ENCODE peak calls at places on chromosomes 3 and 15, in nine cellular contexts. Z is heart left ventricle, M is endothelial cell of umbilical vein, O is H54, L is HCT116, N is A549, J is prostate gland, S is esophagus squamous epithelium, P is ovary. X is an unnamed sample.

GRCh38 chr3:58214484-58215316 is 3.9 kb upstream of the DNASE1L3 start:
- DNase-seq in N (no peak), S (no peak), Z (no peak), M (no peak), L (no peak), O (no peak), J (no peak), P (no peak), X (no peak)

GRCh38 chr3:106589306-106589942 is 720.6 kb upstream of the CBLB start:
- DNase-seq in S (no peak), P (no peak), L (no peak), N (no peak), O (no peak), Z (no peak), M (no peak), J (peak; percentile 63), X (no peak)

GRCh38 chr3:132785292-132785691 is 63.1 kb upstream of the NPHP3 start:
- DNase-seq in N (no peak), S (no peak), M (peak; percentile 57), O (no peak), Z (no peak), J (no peak), L (no peak), P (no peak), X (no peak)

GRCh38 chr15:98231696-98232440 is 271.4 kb downstream of the ARRDC4 start:
- DNase-seq in S (no peak), L (no peak), Z (no peak), N (no peak), O (no peak), J (no peak), M (no peak), P (no peak), X (no peak)

GRCh38 chr3:59418836-59419235 is 369.0 kb upstream of the CFAP20DC start:
- DNase-seq in S (no peak), P (no peak), M (no peak), O (no peak), N (no peak), Z (no peak), J (no peak), L (no peak), X (no peak)

GRCh38 chr3:184259396-184259877 is 1.9 kb downstream of the CAMK2N2 start:
- DNase-seq in Z (no peak), N (no peak), M (no peak), L (no peak), S (no peak), O (no peak), P (no peak), J (no peak), X (no peak)

GRCh38 chr15:95825672-95826387 is 504.7 kb upstream of the NR2F2 start:
- DNase-seq in N (no peak), O (no peak), J (no peak), S (no peak), Z (no peak), P (no peak), M (no peak), L (no peak), X (no peak)

GRCh38 chr3:99878005-99878404 is 60.3 kb downstream of the CMSS1 start:
- DNase-seq in O (peak; percentile 50), P (no peak), N (no peak), J (no peak), Z (no peak), L (peak; percentile 51), S (no peak), M (peak; percentile 78), X (no peak)

GRCh38 chr3:42503957-42504333 is 1.5 kb downstream of the VIPR1 start:
- DNase-seq in N (no peak), S (no peak), O (no peak), J (no peak), L (no peak), M (no peak), Z (no peak), P (no peak), X (no peak)

GRCh38 chr3:42501681-42502428 is 588 bp upstream of the VIPR1 start:
- DNase-seq in S (no peak), J (peak; percentile 76), N (no peak), P (no peak), O (no peak), L (no peak), Z (peak; percentile 78), M (peak; percentile 50), X (no peak)

GRCh38 chr3:42501321-42501680 is 1.1 kb upstream of the VIPR1 start:
- DNase-seq in P (no peak), N (no peak), L (no peak), Z (no peak), M (no peak), S (no peak), J (no peak), O (no peak), X (no peak)

GRCh38 chr3:42503251-42503924 is 945 bp downstream of the VIPR1 start:
- DNase-seq in M (no peak), P (no peak), S (no peak), L (no peak), O (no peak), J (no peak), N (no peak), Z (no peak), X (no peak)

DNA sequence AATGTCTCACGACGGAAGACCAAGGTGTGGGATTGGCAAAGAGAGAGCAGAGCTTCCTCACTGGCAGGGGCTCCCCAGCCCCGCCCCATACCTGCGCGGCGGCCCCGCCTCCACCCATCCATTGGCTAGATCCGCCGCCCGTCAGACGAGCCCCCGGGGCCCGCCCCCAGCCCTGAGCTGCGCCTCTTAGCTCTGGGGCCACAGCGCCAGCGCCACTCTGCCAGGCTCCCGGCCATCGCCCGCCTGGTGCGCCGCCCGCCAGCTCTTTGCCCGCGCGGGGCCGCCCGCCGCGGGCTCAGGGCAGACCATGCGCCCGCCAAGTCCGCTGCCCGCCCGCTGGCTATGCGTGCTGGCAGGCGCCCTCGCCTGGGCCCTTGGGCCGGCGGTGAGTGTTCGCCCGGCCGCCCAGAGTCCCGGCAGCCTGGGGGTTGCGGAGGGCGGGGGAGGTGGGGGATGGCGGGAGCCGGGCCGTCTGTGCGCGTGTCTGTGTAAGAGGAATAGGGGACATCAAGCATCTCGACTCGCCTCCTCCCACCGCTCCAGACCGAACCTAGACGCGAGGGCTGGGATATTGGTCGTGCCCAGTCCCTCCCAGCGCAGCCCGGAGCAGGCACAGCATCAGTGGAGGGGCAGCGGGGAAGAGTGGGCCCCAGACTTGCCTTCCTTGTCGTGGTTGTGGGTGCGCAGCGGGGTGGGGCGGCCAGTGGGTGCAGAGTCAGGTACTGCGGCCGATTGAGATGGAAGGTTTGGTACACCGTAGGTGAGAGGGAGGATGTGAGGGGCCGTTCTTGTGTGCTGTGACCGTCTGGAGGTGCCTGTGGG is at the start of gene VIPR1:
- DNase-seq in L (peak; percentile 73), M (peak; percentile 47), J (peak; percentile 95), N (peak; percentile 65), S (peak; percentile 24), P (no peak), Z (peak; percentile 82), O (no peak), X (no peak)
- TF ChIP-seq POLR2A in L (peak; percentile 64), M (no peak), J (peak; percentile 91), N (no peak), S (peak; percentile 65), P (no peak), Z (no peak), O (no peak), X (no peak)

GRCh38 chr15:35545316-35545824 is 595 bp downstream of the DPH6 start:
- DNase-seq in S (no peak), Z (peak; percentile 66), L (peak; percentile 21), N (peak; percentile 5), P (peak; percentile 31), J (peak; percentile 25), M (peak; percentile 77), O (peak; percentile 20), X (no peak)

GRCh38 chr15:35547775-35548364 is 1.9 kb upstream of the DPH6 start:
- DNase-seq in S (no peak), P (no peak), Z (no peak), N (no peak), M (no peak), J (no peak), L (no peak), O (no peak), X (no peak)

GRCh38 chr15:35548435-35548834 is 2.5 kb upstream of the DPH6 start:
- DNase-seq in J (no peak), P (no peak), S (no peak), M (no peak), O (no peak), N (no peak), L (no peak), Z (no peak), X (no peak)

GRCh38 chr15:35546581-35547381 is 816 bp upstream of the DPH6 start:
- DNase-seq in S (no peak), Z (peak; percentile 37), N (no peak), M (no peak), O (no peak), P (peak; percentile 7), J (no peak), L (no peak), X (no peak)

DNA sequence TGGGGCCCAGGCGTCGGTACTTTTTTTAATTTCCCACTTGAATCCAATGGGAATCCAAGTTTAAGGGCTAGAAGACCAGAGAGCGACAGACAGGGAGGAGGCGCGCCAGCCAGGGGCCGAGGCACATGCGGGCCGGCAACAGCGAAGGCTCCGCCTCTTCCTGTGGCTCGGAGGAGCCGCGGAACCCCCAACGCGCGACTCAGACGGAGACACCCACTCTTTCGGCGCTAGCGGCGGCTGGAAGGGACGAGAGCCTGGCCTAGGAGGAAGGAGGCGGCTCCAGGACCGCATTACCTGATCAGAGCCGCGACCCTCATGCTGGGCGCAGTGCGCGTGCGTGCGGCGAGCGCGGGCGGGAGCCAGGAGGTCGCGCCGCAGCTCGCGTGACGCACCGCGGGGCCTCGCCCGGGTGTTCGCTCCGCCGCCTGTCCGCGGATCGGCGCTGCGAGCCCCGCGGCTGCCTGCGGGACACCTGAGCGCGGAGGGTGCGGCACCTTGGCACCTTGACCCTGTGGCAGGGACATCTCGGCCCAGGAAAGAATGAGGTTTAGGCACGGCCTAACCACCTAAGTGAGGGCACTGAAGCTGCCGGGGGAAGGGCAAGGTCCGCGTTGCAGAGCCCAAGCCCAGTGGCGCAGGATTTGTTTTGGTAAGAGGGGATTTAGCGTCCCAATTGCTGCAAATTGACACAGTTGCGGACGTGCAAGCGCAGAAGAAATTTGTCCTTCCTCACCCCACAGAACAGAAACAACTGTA is at the start of gene DPH6:
- DNase-seq in Z (peak; percentile 92), S (no peak), N (peak; percentile 14), L (peak; percentile 54), P (peak; percentile 78), M (peak; percentile 91), J (peak; percentile 63), O (peak; percentile 67), X (peak; percentile 95)
- TF ChIP-seq POLR2A in Z (no peak), S (peak; percentile 68), N (peak; percentile 50), L (peak; percentile 71), P (peak; percentile 68), M (peak; percentile 81), J (peak; percentile 50), O (peak; percentile 65), X (no peak)

GRCh38 chr3:105162448-105162847 is 204.3 kb upstream of the ALCAM start:
- DNase-seq in M (no peak), Z (no peak), L (no peak), P (no peak), O (no peak), N (no peak), S (no peak), J (no peak), X (no peak)
- TF ChIP-seq POLR2A in M (no peak), Z (no peak), L (no peak), P (no peak), O (no peak), N (no peak), S (no peak), J (no peak), X (no peak)

DNA sequence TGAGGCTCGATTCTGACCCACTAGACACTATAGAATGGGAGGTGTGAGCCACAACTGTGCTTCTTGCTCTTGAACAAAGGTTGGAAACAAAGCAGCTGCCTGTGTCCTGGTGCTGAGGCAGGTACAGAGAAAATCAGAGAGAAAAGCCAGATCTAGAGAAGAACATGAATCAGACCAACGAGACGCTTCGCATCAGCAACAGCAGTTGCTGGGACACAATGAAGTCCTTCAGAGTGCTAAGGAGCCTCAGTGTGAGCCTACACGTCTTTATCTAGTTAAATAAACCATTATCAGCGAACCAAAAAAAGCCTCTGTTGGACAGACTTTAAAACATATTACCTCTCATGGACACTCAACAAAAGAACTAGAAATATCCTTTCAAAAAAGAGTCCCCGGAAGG is 86.3 kb upstream of the MEX3B start:
- DNase-seq in N (no peak), M (no peak), L (no peak), O (no peak), S (no peak), J (no peak), P (no peak), Z (no peak), X (no peak)
- TF ChIP-seq POLR2A in N (no peak), M (no peak), L (no peak), O (no peak), S (no peak), J (no peak), P (no peak), Z (no peak), X (no peak)